ENCODE peak calls at places on chromosomes 13 and 19, in seven cellular contexts. G is NCI-H1105, U is heart left ventricle, C is mammary epithelial cell, I is lower leg skin, D is H54, W is fibroblast of the conjunctiva. A is an unnamed sample.

GRCh38 chr13:59534806-59535205 is 628.9 kb downstream of the DIAPH3 start:
- DNase-seq in U (no peak), I (no peak), D (no peak), C (no peak), W (no peak), G (no peak), A (no peak)

GRCh38 chr19:13100031-13100588 is 2.5 kb downstream of the LYL1 start:
- DNase-seq in I (no peak), C (peak), D (peak), G (no peak), U (no peak), W (no peak), A (no peak)

GRCh38 chr19:49455729-49456128 is 2.7 kb downstream of the ALDH16A1 start:
- DNase-seq in C (no peak), D (no peak), W (no peak), U (no peak), G (no peak), I (no peak), A (no peak)

GRCh38 chr19:51600940-51601575 is 29.1 kb downstream of the SIGLEC5 start:
- DNase-seq in W (no peak), I (no peak), D (no peak), U (no peak), G (no peak), C (no peak), A (no peak)

GRCh38 chr13:56356690-56357089 is 784.0 kb upstream of the PRR20A start:
- DNase-seq in U (no peak), G (no peak), C (no peak), D (no peak), W (no peak), I (no peak), A (no peak)

GRCh38 chr19:45497791-45498190 is 452 bp upstream of the PPM1N start:
- DNase-seq in I (no peak), C (no peak), D (no peak), G (no peak), W (no peak), U (no peak), A (no peak)

GRCh38 chr13:107250626-107251025 is 682.7 kb upstream of the ARGLU1 start:
- DNase-seq in U (no peak), D (no peak), W (no peak), C (no peak), G (no peak), I (no peak), A (no peak)

GRCh38 chr13:69545500-69546025 is 562.1 kb upstream of the ATXN8OS start:
- DNase-seq in I (no peak), G (no peak), W (no peak), D (no peak), C (no peak), U (no peak), A (no peak)